ENCODE peak calls at places on chromosomes 6 and 20, in seven cellular contexts. Y is PC-3, L is GM23248, O is fibroblast of lung, T is GM23338, F is mesendoderm, I is neural progenitor cell. V is an unnamed sample.
A peak's percentile ranks its signal among the peaks of the same experiment; 100 is the strongest.

GRCh38 chr6:105573138-105573537 is 170.3 kb upstream of the PREP start:
- DNase-seq in F (no peak), T (no peak), Y (peak; percentile 39), L (peak; percentile 63), O (no peak), I (no peak), V (no peak)

GRCh38 chr20:47304287-47304686 is 52.2 kb downstream of the ZMYND8 start:
- DNase-seq in I (no peak), O (peak; percentile 72), T (no peak), F (no peak), L (peak; percentile 17), Y (peak; percentile 59), V (no peak)

GRCh38 chr20:19814241-19814640 is 56.2 kb downstream of the RIN2 start:
- DNase-seq in L (no peak), I (no peak), T (no peak), O (no peak), F (no peak), Y (no peak), V (no peak)

GRCh38 chr20:4893709-4894108 is 107.6 kb downstream of the SLC23A2 start:
- DNase-seq in L (no peak), Y (no peak), O (no peak), I (no peak), F (no peak), T (no peak), V (no peak)

GRCh38 chr6:63307581-63308246 is 12.1 kb downstream of the LGSN start:
- DNase-seq in T (peak; percentile 66), L (peak; percentile 75), O (peak; percentile 64), Y (peak; percentile 72), I (peak; percentile 55), F (peak; percentile 65), V (peak; percentile 78)

GRCh38 chr20:47198254-47198671 is 158.2 kb downstream of the ZMYND8 start:
- DNase-seq in T (no peak), I (no peak), Y (peak; percentile 41), F (no peak), O (no peak), L (peak; percentile 43), V (no peak)

GRCh38 chr6:164048840-164049239 is 634.3 kb downstream of the QKI start:
- DNase-seq in O (no peak), L (no peak), Y (peak; percentile 3), I (no peak), F (no peak), T (no peak), V (no peak)

GRCh38 chr6:39102024-39102820 is 12.8 kb downstream of the SAYSD1 start:
- DNase-seq in L (peak; percentile 48), I (peak; percentile 80), Y (no peak), T (peak; percentile 92), O (peak; percentile 98), F (peak; percentile 78), V (peak; percentile 83)

GRCh38 chr6:41531591-41532582 is 14.3 kb upstream of the FOXP4 start:
- DNase-seq in Y (peak; percentile 56), T (no peak), F (no peak), L (peak; percentile 90), O (peak; percentile 8), I (no peak), V (no peak)

GRCh38 chr20:35826361-35826760 is 54.5 kb downstream of the PHF20 start:
- DNase-seq in L (no peak), I (no peak), T (no peak), F (no peak), Y (no peak), O (no peak), V (no peak)

GRCh38 chr6:21594427-21595264 is 1.1 kb downstream of the SOX4 start:
- DNase-seq in I (peak; percentile 64), Y (peak; percentile 34), F (peak; percentile 68), O (peak; percentile 69), L (peak; percentile 86), T (peak; percentile 33), V (peak; percentile 78)

GRCh38 chr20:15257071-15257470 is 919.7 kb upstream of the FLRT3 start:
- DNase-seq in F (no peak), O (no peak), L (no peak), T (no peak), I (no peak), Y (no peak), V (no peak)

GRCh38 chr20:58892126-58892931 is 39.8 kb downstream of the GNAS start:
- DNase-seq in F (peak; percentile 83), Y (peak; percentile 66), O (peak; percentile 60), I (peak; percentile 86), T (peak; percentile 78), L (peak; percentile 84), V (peak; percentile 84)

GRCh38 chr6:144559865-144560603 is 274.9 kb downstream of the UTRN start:
- DNase-seq in F (no peak), O (peak; percentile 25), I (no peak), L (peak; percentile 8), Y (no peak), T (no peak), V (no peak)

GRCh38 chr6:72553531-72554202 is 68.2 kb upstream of the KCNQ5 start:
- DNase-seq in T (peak; percentile 47), I (no peak), O (peak; percentile 78), L (peak; percentile 95), Y (peak; percentile 85), F (peak; percentile 38), V (peak; percentile 20)
- H3K4me2 ChIP-seq in T (peak overlapping the region; percentile 40), I (no peak overlapping the region), O (peak overlapping the region; percentile 34), L (peak overlapping the region; percentile 76), Y (peak overlapping the region; percentile 77), F (no peak overlapping the region), V (no peak overlapping the region)

GRCh38 chr20:44582321-44583025 is at the start of gene PKIG:
- DNase-seq in Y (no peak), F (no peak), T (no peak), I (peak; percentile 54), L (peak; percentile 88), O (peak; percentile 88), V (peak; percentile 81)
- H3K4me3 ChIP-seq in Y (no peak within 1 kb of the TSS), F (no peak within 1 kb of the TSS), T (no peak within 1 kb of the TSS), I (no peak within 1 kb of the TSS), L (peak within 1 kb of the TSS; percentile 82), O (peak within 1 kb of the TSS; percentile 70), V (peak within 1 kb of the TSS; percentile 78)

GRCh38 chr20:57321142-57321541 is 8.5 kb upstream of the SPO11 start:
- DNase-seq in O (no peak), T (no peak), F (no peak), L (no peak), I (no peak), Y (no peak), V (no peak)

GRCh38 chr20:57323034-57323433 is 6.6 kb upstream of the SPO11 start:
- DNase-seq in O (no peak), L (peak; percentile 81), Y (peak; percentile 37), T (peak; percentile 50), I (peak; percentile 83), F (peak; percentile 93), V (peak; percentile 95)

GRCh38 chr20:57320358-57320757 is 9.2 kb upstream of the SPO11 start:
- DNase-seq in F (no peak), L (no peak), T (no peak), Y (no peak), O (no peak), I (no peak), V (peak; percentile 53)

GRCh38 chr20:57319584-57319983 is 10.0 kb upstream of the SPO11 start:
- DNase-seq in T (no peak), F (no peak), O (no peak), L (no peak), Y (no peak), I (no peak), V (peak; percentile 61)

GRCh38 chr20:57322476-57322875 is 7.1 kb upstream of the SPO11 start:
- DNase-seq in F (no peak), T (no peak), I (no peak), Y (no peak), O (no peak), L (peak; percentile 14), V (peak; percentile 58)
- H3K27ac ChIP-seq in F (no peak overlapping the region), T (no peak overlapping the region), I (peak overlapping the region; percentile 22), Y (no peak overlapping the region), O (no peak overlapping the region), L (no peak overlapping the region), V (peak overlapping the region; percentile 97)

GRCh38 chr6:6515691-6516607 is 72.6 kb upstream of the LY86 start:
- DNase-seq in T (no peak), F (no peak), Y (no peak), O (no peak), I (no peak), L (no peak), V (no peak)
- H3K4me2 ChIP-seq in T (no peak overlapping the region), F (no peak overlapping the region), Y (no peak overlapping the region), O (no peak overlapping the region), I (no peak overlapping the region), L (no peak overlapping the region), V (no peak overlapping the region)

GRCh38 chr6:27471365-27472115 is 1.4 kb downstream of the ZNF184 start:
- DNase-seq in Y (peak; percentile 5), I (no peak), O (no peak), T (no peak), F (no peak), L (peak; percentile 27), V (peak; percentile 54)
- H3K4me3 ChIP-seq in Y (peak overlapping the region; percentile 93), I (peak overlapping the region; percentile 62), O (peak overlapping the region; percentile 96), T (peak overlapping the region; percentile 86), F (no peak overlapping the region), L (peak overlapping the region; percentile 98), V (peak overlapping the region; percentile 81)

DNA sequence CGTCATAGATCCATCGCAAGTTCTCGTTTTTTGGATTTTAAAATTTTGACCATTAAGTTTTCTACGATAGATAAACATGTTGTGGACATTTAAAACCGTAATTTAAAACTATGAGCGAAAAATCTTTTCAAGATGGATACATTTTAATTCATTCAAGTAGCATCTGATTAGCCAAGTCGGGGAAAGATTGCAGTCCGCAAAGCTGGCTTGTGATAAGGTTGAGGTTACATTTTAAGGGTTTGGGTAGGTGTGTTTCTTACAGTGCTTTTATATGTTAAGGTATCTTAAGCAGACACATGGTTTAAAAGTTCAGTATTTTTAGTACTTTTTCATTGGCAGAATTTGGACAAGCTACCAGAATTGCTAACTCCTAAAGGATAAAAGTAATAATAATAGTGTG is 1.2 kb downstream of the WTAP start:
- DNase-seq in L (peak; percentile 24), Y (no peak), O (peak; percentile 22), T (no peak), F (peak; percentile 22), I (no peak), V (peak; percentile 57)
- H3K27ac ChIP-seq in L (peak overlapping the region; percentile 96), Y (no peak overlapping the region), O (peak overlapping the region; percentile 89), T (no peak overlapping the region), F (no peak overlapping the region), I (peak overlapping the region; percentile 99), V (peak overlapping the region; percentile 72)

GRCh38 chr6:138769102-138769676 is 4.4 kb upstream of the CCDC28A start:
- DNase-seq in O (no peak), F (no peak), T (no peak), I (no peak), Y (no peak), L (no peak), V (no peak)
- H3K4me2 ChIP-seq in O (no peak overlapping the region), F (no peak overlapping the region), T (no peak overlapping the region), I (no peak overlapping the region), Y (no peak overlapping the region), L (no peak overlapping the region), V (no peak overlapping the region)

V was measured in Karpas-422.